ENCODE peak calls at places on chromosomes 2 and 18, in seven cellular contexts. One of them, this sample, is unnamed.

GRCh38 chr2:186903183-186903582 is 54.2 kb upstream of the ZSWIM2 start:
- DNase-seq in T follicular helper cell: no peak
- DNase-seq in fibroblast of gingiva: peak; percentile 8
- DNase-seq in right lobe of liver: no peak
- DNase-seq in NCI-H1092 treated with DMSO at 0.1 percent for 48 hours: no peak
- DNase-seq in effector CD8-positive, alpha-beta T cell: no peak
- DNase-seq in M059J: peak; percentile 11
- DNase-seq in this sample: no peak

GRCh38 chr2:109699646-109700045 is 85.5 kb downstream of the SOWAHC start:
- DNase-seq in T follicular helper cell: no peak
- DNase-seq in M059J: no peak
- DNase-seq in fibroblast of gingiva: no peak
- DNase-seq in NCI-H1092 treated with DMSO at 0.1 percent for 48 hours: no peak
- DNase-seq in effector CD8-positive, alpha-beta T cell: no peak
- DNase-seq in right lobe of liver: no peak
- DNase-seq in this sample: no peak

GRCh38 chr2:41026613-41027012 is 574.7 kb upstream of the SLC8A1 start:
- DNase-seq in NCI-H1092 treated with DMSO at 0.1 percent for 48 hours: no peak
- DNase-seq in M059J: no peak
- DNase-seq in effector CD8-positive, alpha-beta T cell: no peak
- DNase-seq in right lobe of liver: no peak
- DNase-seq in T follicular helper cell: no peak
- DNase-seq in fibroblast of gingiva: no peak
- DNase-seq in this sample: no peak

GRCh38 chr18:37305084-37305483 is 260.5 kb downstream of the CELF4 start:
- DNase-seq in right lobe of liver: no peak
- DNase-seq in effector CD8-positive, alpha-beta T cell: no peak
- DNase-seq in M059J: no peak
- DNase-seq in fibroblast of gingiva: no peak
- DNase-seq in NCI-H1092 treated with DMSO at 0.1 percent for 48 hours: no peak
- DNase-seq in T follicular helper cell: no peak
- DNase-seq in this sample: no peak

GRCh38 chr2:20538308-20539132 is 91.6 kb downstream of the RHOB start:
- DNase-seq in effector CD8-positive, alpha-beta T cell: no peak
- DNase-seq in right lobe of liver: peak; percentile 94
- DNase-seq in T follicular helper cell: no peak
- DNase-seq in M059J: no peak
- DNase-seq in fibroblast of gingiva: no peak
- DNase-seq in NCI-H1092 treated with DMSO at 0.1 percent for 48 hours: peak; percentile 14
- DNase-seq in this sample: no peak

GRCh38 chr18:3463052-3463451 is 13.1 kb downstream of the TGIF1 start:
- DNase-seq in fibroblast of gingiva: peak; percentile 68
- DNase-seq in NCI-H1092 treated with DMSO at 0.1 percent for 48 hours: no peak
- DNase-seq in T follicular helper cell: no peak
- DNase-seq in right lobe of liver: no peak
- DNase-seq in effector CD8-positive, alpha-beta T cell: no peak
- DNase-seq in M059J: peak; percentile 21
- DNase-seq in this sample: no peak

GRCh38 chr18:46341989-46342525 is 237.9 kb downstream of the HAUS1 start:
- DNase-seq in T follicular helper cell: no peak
- DNase-seq in effector CD8-positive, alpha-beta T cell: no peak
- DNase-seq in NCI-H1092 treated with DMSO at 0.1 percent for 48 hours: no peak
- DNase-seq in M059J: no peak
- DNase-seq in fibroblast of gingiva: no peak
- DNase-seq in right lobe of liver: no peak
- DNase-seq in this sample: no peak

GRCh38 chr2:144244938-144245337 is 275.0 kb downstream of the ZEB2 start:
- DNase-seq in M059J: no peak
- DNase-seq in right lobe of liver: no peak
- DNase-seq in fibroblast of gingiva: no peak
- DNase-seq in T follicular helper cell: no peak
- DNase-seq in effector CD8-positive, alpha-beta T cell: no peak
- DNase-seq in NCI-H1092 treated with DMSO at 0.1 percent for 48 hours: no peak
- DNase-seq in this sample: no peak

GRCh38 chr18:48961547-48961946 is 10.8 kb upstream of the SMAD7 start:
- DNase-seq in fibroblast of gingiva: no peak
- DNase-seq in right lobe of liver: no peak
- DNase-seq in effector CD8-positive, alpha-beta T cell: no peak
- DNase-seq in NCI-H1092 treated with DMSO at 0.1 percent for 48 hours: no peak
- DNase-seq in M059J: peak; percentile 83
- DNase-seq in T follicular helper cell: no peak
- DNase-seq in this sample: no peak

GRCh38 chr2:234328444-234328990 is 168.4 kb downstream of the ARL4C start:
- DNase-seq in fibroblast of gingiva: no peak
- DNase-seq in NCI-H1092 treated with DMSO at 0.1 percent for 48 hours: no peak
- DNase-seq in T follicular helper cell: no peak
- DNase-seq in right lobe of liver: no peak
- DNase-seq in M059J: no peak
- DNase-seq in effector CD8-positive, alpha-beta T cell: no peak
- DNase-seq in this sample: no peak

GRCh38 chr2:98480598-98480997 is 35.9 kb downstream of the INPP4A start:
- DNase-seq in right lobe of liver: no peak
- DNase-seq in NCI-H1092 treated with DMSO at 0.1 percent for 48 hours: no peak
- DNase-seq in M059J: no peak
- DNase-seq in fibroblast of gingiva: no peak
- DNase-seq in effector CD8-positive, alpha-beta T cell: no peak
- DNase-seq in T follicular helper cell: no peak
- DNase-seq in this sample: no peak

GRCh38 chr18:57581301-57581934 is 5.1 kb downstream of the FECH start:
- DNase-seq in right lobe of liver: no peak
- DNase-seq in NCI-H1092 treated with DMSO at 0.1 percent for 48 hours: no peak
- DNase-seq in T follicular helper cell: no peak
- DNase-seq in effector CD8-positive, alpha-beta T cell: no peak
- DNase-seq in fibroblast of gingiva: no peak
- DNase-seq in M059J: no peak
- DNase-seq in this sample: no peak

GRCh38 chr2:76445880-76446279 is 735.2 kb upstream of the GCFC2 start:
- DNase-seq in M059J: no peak
- DNase-seq in NCI-H1092 treated with DMSO at 0.1 percent for 48 hours: no peak
- DNase-seq in effector CD8-positive, alpha-beta T cell: no peak
- DNase-seq in fibroblast of gingiva: no peak
- DNase-seq in right lobe of liver: no peak
- DNase-seq in T follicular helper cell: no peak
- DNase-seq in this sample: no peak

GRCh38 chr2:12701786-12702660 is 14.7 kb upstream of the TRIB2 start:
- DNase-seq in T follicular helper cell: no peak
- DNase-seq in effector CD8-positive, alpha-beta T cell: no peak
- DNase-seq in M059J: peak; percentile 73
- DNase-seq in NCI-H1092 treated with DMSO at 0.1 percent for 48 hours: no peak
- DNase-seq in fibroblast of gingiva: peak; percentile 44
- DNase-seq in right lobe of liver: no peak
- DNase-seq in this sample: no peak

GRCh38 chr2:46436800-46437199 is 42.6 kb upstream of the TMEM247 start:
- DNase-seq in NCI-H1092 treated with DMSO at 0.1 percent for 48 hours: no peak
- DNase-seq in fibroblast of gingiva: no peak
- DNase-seq in T follicular helper cell: no peak
- DNase-seq in M059J: no peak
- DNase-seq in right lobe of liver: no peak
- DNase-seq in effector CD8-positive, alpha-beta T cell: no peak
- DNase-seq in this sample: no peak

GRCh38 chr2:162591403-162592083 is 247.0 kb downstream of the KCNH7 start:
- DNase-seq in NCI-H1092 treated with DMSO at 0.1 percent for 48 hours: no peak
- DNase-seq in effector CD8-positive, alpha-beta T cell: no peak
- DNase-seq in M059J: peak; percentile 11
- DNase-seq in fibroblast of gingiva: no peak
- DNase-seq in right lobe of liver: no peak
- DNase-seq in T follicular helper cell: no peak
- DNase-seq in this sample: no peak

GRCh38 chr2:43333656-43334144 is 107.3 kb upstream of the ZFP36L2 start:
- DNase-seq in fibroblast of gingiva: peak; percentile 91
- DNase-seq in right lobe of liver: no peak
- DNase-seq in effector CD8-positive, alpha-beta T cell: no peak
- DNase-seq in M059J: peak; percentile 12
- DNase-seq in T follicular helper cell: no peak
- DNase-seq in NCI-H1092 treated with DMSO at 0.1 percent for 48 hours: no peak
- DNase-seq in this sample: no peak

GRCh38 chr2:62343636-62344349 is 147.9 kb downstream of the B3GNT2 start:
- DNase-seq in right lobe of liver: no peak
- DNase-seq in effector CD8-positive, alpha-beta T cell: no peak
- DNase-seq in fibroblast of gingiva: no peak
- DNase-seq in NCI-H1092 treated with DMSO at 0.1 percent for 48 hours: peak; percentile 16
- DNase-seq in M059J: no peak
- DNase-seq in T follicular helper cell: no peak
- DNase-seq in this sample: no peak

GRCh38 chr2:203648273-203648672 is 58.2 kb upstream of the CD28 start:
- DNase-seq in fibroblast of gingiva: peak; percentile 70
- DNase-seq in M059J: no peak
- DNase-seq in NCI-H1092 treated with DMSO at 0.1 percent for 48 hours: peak; percentile 63
- DNase-seq in effector CD8-positive, alpha-beta T cell: no peak
- DNase-seq in T follicular helper cell: no peak
- DNase-seq in right lobe of liver: no peak
- DNase-seq in this sample: no peak

GRCh38 chr2:234976479-234977227 is 24.8 kb downstream of the SH3BP4 start:
- DNase-seq in NCI-H1092 treated with DMSO at 0.1 percent for 48 hours: no peak
- DNase-seq in right lobe of liver: no peak
- DNase-seq in T follicular helper cell: no peak
- DNase-seq in fibroblast of gingiva: no peak
- DNase-seq in M059J: no peak
- DNase-seq in effector CD8-positive, alpha-beta T cell: no peak
- DNase-seq in this sample: no peak

GRCh38 chr2:181738074-181738473 is 57.8 kb upstream of the NEUROD1 start:
- DNase-seq in T follicular helper cell: no peak
- DNase-seq in M059J: peak; percentile 35
- DNase-seq in right lobe of liver: no peak
- DNase-seq in NCI-H1092 treated with DMSO at 0.1 percent for 48 hours: no peak
- DNase-seq in fibroblast of gingiva: no peak
- DNase-seq in effector CD8-positive, alpha-beta T cell: no peak
- DNase-seq in this sample: no peak

GRCh38 chr2:197306691-197307030 is 3.9 kb downstream of the ANKRD44 start:
- DNase-seq in NCI-H1092 treated with DMSO at 0.1 percent for 48 hours: no peak
- DNase-seq in fibroblast of gingiva: peak; percentile 24
- DNase-seq in M059J: peak; percentile 74
- DNase-seq in T follicular helper cell: no peak
- DNase-seq in right lobe of liver: peak; percentile 61
- DNase-seq in effector CD8-positive, alpha-beta T cell: no peak
- DNase-seq in this sample: no peak

GRCh38 chr2:97673915-97674283 is 4.4 kb downstream of the C2orf92 start:
- DNase-seq in effector CD8-positive, alpha-beta T cell: no peak
- DNase-seq in T follicular helper cell: no peak
- DNase-seq in right lobe of liver: no peak
- DNase-seq in M059J: no peak
- DNase-seq in NCI-H1092 treated with DMSO at 0.1 percent for 48 hours: no peak
- DNase-seq in fibroblast of gingiva: no peak
- DNase-seq in this sample: no peak

GRCh38 chr2:158729873-158730620 is 65.1 kb upstream of the DAPL1 start:
- DNase-seq in effector CD8-positive, alpha-beta T cell: no peak
- DNase-seq in NCI-H1092 treated with DMSO at 0.1 percent for 48 hours: peak; percentile 14
- DNase-seq in M059J: no peak
- DNase-seq in T follicular helper cell: no peak
- DNase-seq in right lobe of liver: no peak
- DNase-seq in fibroblast of gingiva: no peak
- DNase-seq in this sample: peak; percentile 79

GRCh38 chr18:23784811-23785245 is 95.6 kb downstream of the LAMA3 start:
- DNase-seq in effector CD8-positive, alpha-beta T cell: no peak
- DNase-seq in T follicular helper cell: no peak
- DNase-seq in fibroblast of gingiva: peak; percentile 36
- DNase-seq in M059J: peak; percentile 79
- DNase-seq in NCI-H1092 treated with DMSO at 0.1 percent for 48 hours: no peak
- DNase-seq in right lobe of liver: no peak
- DNase-seq in this sample: no peak

GRCh38 chr2:189799531-189799930 is 15.3 kb downstream of the PMS1 start:
- DNase-seq in effector CD8-positive, alpha-beta T cell: peak; percentile 1
- DNase-seq in M059J: peak; percentile 76
- DNase-seq in fibroblast of gingiva: peak; percentile 49
- DNase-seq in NCI-H1092 treated with DMSO at 0.1 percent for 48 hours: no peak
- DNase-seq in right lobe of liver: no peak
- DNase-seq in T follicular helper cell: no peak
- DNase-seq in this sample: no peak

GRCh38 chr2:58291726-58292430 is 50.8 kb upstream of the FANCL start:
- DNase-seq in right lobe of liver: no peak
- DNase-seq in fibroblast of gingiva: no peak
- DNase-seq in effector CD8-positive, alpha-beta T cell: no peak
- DNase-seq in M059J: no peak
- DNase-seq in T follicular helper cell: no peak
- DNase-seq in NCI-H1092 treated with DMSO at 0.1 percent for 48 hours: peak; percentile 17
- DNase-seq in this sample: no peak

GRCh38 chr2:121868652-121869051 is 113.2 kb downstream of the TSN start:
- DNase-seq in effector CD8-positive, alpha-beta T cell: no peak
- DNase-seq in right lobe of liver: no peak
- DNase-seq in M059J: no peak
- DNase-seq in NCI-H1092 treated with DMSO at 0.1 percent for 48 hours: peak; percentile 22
- DNase-seq in T follicular helper cell: no peak
- DNase-seq in fibroblast of gingiva: no peak
- DNase-seq in this sample: no peak

GRCh38 chr2:240401308-240401707 is 34.2 kb upstream of the GPC1 start:
- DNase-seq in T follicular helper cell: no peak
- DNase-seq in NCI-H1092 treated with DMSO at 0.1 percent for 48 hours: no peak
- DNase-seq in right lobe of liver: no peak
- DNase-seq in M059J: no peak
- DNase-seq in effector CD8-positive, alpha-beta T cell: no peak
- DNase-seq in fibroblast of gingiva: no peak
- DNase-seq in this sample: no peak

GRCh38 chr2:65456886-65457285 is 24.5 kb upstream of the SPRED2 start:
- DNase-seq in NCI-H1092 treated with DMSO at 0.1 percent for 48 hours: no peak
- DNase-seq in M059J: peak; percentile 27
- DNase-seq in right lobe of liver: no peak
- DNase-seq in T follicular helper cell: no peak
- DNase-seq in effector CD8-positive, alpha-beta T cell: no peak
- DNase-seq in fibroblast of gingiva: no peak
- DNase-seq in this sample: no peak

GRCh38 chr18:8857806-8858205 is 152.4 kb downstream of the MTCL1 start:
- DNase-seq in effector CD8-positive, alpha-beta T cell: no peak
- DNase-seq in fibroblast of gingiva: no peak
- DNase-seq in T follicular helper cell: no peak
- DNase-seq in M059J: no peak
- DNase-seq in right lobe of liver: no peak
- DNase-seq in NCI-H1092 treated with DMSO at 0.1 percent for 48 hours: no peak
- DNase-seq in this sample: no peak

GRCh38 chr18:62457830-62458229 is 65.0 kb upstream of the ZCCHC2 start:
- DNase-seq in effector CD8-positive, alpha-beta T cell: no peak
- DNase-seq in fibroblast of gingiva: no peak
- DNase-seq in right lobe of liver: no peak
- DNase-seq in M059J: no peak
- DNase-seq in T follicular helper cell: no peak
- DNase-seq in NCI-H1092 treated with DMSO at 0.1 percent for 48 hours: no peak
- DNase-seq in this sample: no peak

GRCh38 chr18:57438669-57439616 is 3.8 kb downstream of the ONECUT2 start:
- DNase-seq in right lobe of liver: no peak
- DNase-seq in M059J: no peak
- DNase-seq in fibroblast of gingiva: no peak
- DNase-seq in NCI-H1092 treated with DMSO at 0.1 percent for 48 hours: peak; percentile 63
- DNase-seq in T follicular helper cell: no peak
- DNase-seq in effector CD8-positive, alpha-beta T cell: no peak
- DNase-seq in this sample: no peak

GRCh38 chr2:63058742-63059433 is 8.3 kb downstream of the OTX1 start:
- DNase-seq in right lobe of liver: no peak
- DNase-seq in M059J: no peak
- DNase-seq in T follicular helper cell: no peak
- DNase-seq in effector CD8-positive, alpha-beta T cell: no peak
- DNase-seq in fibroblast of gingiva: no peak
- DNase-seq in NCI-H1092 treated with DMSO at 0.1 percent for 48 hours: no peak
- DNase-seq in this sample: no peak

GRCh38 chr2:55231546-55232083 is 478 bp downstream of the CLHC1 start:
- DNase-seq in effector CD8-positive, alpha-beta T cell: no peak
- DNase-seq in NCI-H1092 treated with DMSO at 0.1 percent for 48 hours: no peak
- DNase-seq in T follicular helper cell: no peak
- DNase-seq in M059J: no peak
- DNase-seq in right lobe of liver: no peak
- DNase-seq in fibroblast of gingiva: peak; percentile 13
- DNase-seq in this sample: no peak

GRCh38 chr2:74019516-74019915 is 34.8 kb downstream of the TET3 start:
- DNase-seq in right lobe of liver: peak; percentile 28
- DNase-seq in T follicular helper cell: no peak
- DNase-seq in effector CD8-positive, alpha-beta T cell: no peak
- DNase-seq in NCI-H1092 treated with DMSO at 0.1 percent for 48 hours: no peak
- DNase-seq in fibroblast of gingiva: no peak
- DNase-seq in M059J: no peak
- DNase-seq in this sample: no peak

GRCh38 chr2:219325136-219325535 is 7.4 kb downstream of the RESP18 start:
- DNase-seq in T follicular helper cell: no peak
- DNase-seq in fibroblast of gingiva: no peak
- DNase-seq in right lobe of liver: no peak
- DNase-seq in M059J: no peak
- DNase-seq in NCI-H1092 treated with DMSO at 0.1 percent for 48 hours: no peak
- DNase-seq in effector CD8-positive, alpha-beta T cell: no peak
- DNase-seq in this sample: no peak

GRCh38 chr2:95270541-95271081 is 3.6 kb upstream of the PROM2 start:
- DNase-seq in right lobe of liver: peak; percentile 35
- DNase-seq in M059J: no peak
- DNase-seq in NCI-H1092 treated with DMSO at 0.1 percent for 48 hours: no peak
- DNase-seq in fibroblast of gingiva: no peak
- DNase-seq in T follicular helper cell: no peak
- DNase-seq in effector CD8-positive, alpha-beta T cell: no peak
- DNase-seq in this sample: no peak

This sample was measured in vagina.